ENCODE peak calls at places on chromosomes 5 and 9, in six cellular contexts. W is neural progenitor cell, E is upper lobe of right lung, F is dorsolateral prefrontal cortex, V is foreskin keratinocyte, D is coronary artery. B is an unnamed sample.

GRCh38 chr5:4079881-4080280 is 484.2 kb downstream of the IRX1 start:
- DNase-seq in W (no peak), E (no peak), F (no peak), V (no peak), D (no peak), B (no peak)

GRCh38 chr9:33435821-33436277 is 11.5 kb downstream of the AQP3 start:
- DNase-seq in W (peak), E (no peak), F (no peak), V (no peak), D (no peak), B (no peak)

GRCh38 chr5:106380736-106381135 is 1290.0 kb downstream of the EFNA5 start:
- DNase-seq in W (no peak), E (no peak), F (no peak), V (peak), D (no peak), B (peak)

GRCh38 chr5:120405923-120406322 is 58.2 kb upstream of the PRR16 start:
- DNase-seq in W (no peak), E (no peak), F (no peak), V (peak), D (no peak), B (no peak)

GRCh38 chr9:133129001-133129799 is 8.2 kb upstream of the RALGDS start:
- DNase-seq in W (no peak), E (no peak), F (no peak), V (no peak), D (no peak), B (no peak)

GRCh38 chr9:10268500-10269485 is 344.0 kb downstream of the PTPRD start:
- DNase-seq in W (peak), E (no peak), F (peak), V (peak), D (no peak), B (peak)

GRCh38 chr5:115415143-115415491 is 118.7 kb upstream of the CCDC112 start:
- DNase-seq in W (peak), E (peak), F (peak), V (no peak), D (no peak), B (peak)

GRCh38 chr9:124263800-124264426 is 6.2 kb downstream of the NEK6 start:
- DNase-seq in W (no peak), E (no peak), F (no peak), V (no peak), D (no peak), B (no peak)

GRCh38 chr9:110986529-110986928 is 51.7 kb downstream of the LPAR1 start:
- DNase-seq in W (no peak), E (no peak), F (no peak), V (no peak), D (no peak), B (no peak)

GRCh38 chr5:172115541-172115982 is 72.5 kb downstream of the STK10 start:
- DNase-seq in W (no peak), E (no peak), F (no peak), V (no peak), D (no peak), B (no peak)

GRCh38 chr5:103827976-103828375 is 265.4 kb upstream of the NUDT12 start:
- DNase-seq in W (no peak), E (no peak), F (no peak), V (no peak), D (no peak), B (no peak)

GRCh38 chr9:96031366-96031824 is 155.9 kb downstream of the ERCC6L2 start:
- DNase-seq in W (no peak), E (no peak), F (no peak), V (no peak), D (peak), B (no peak)

GRCh38 chr5:134620634-134621033 is 12.0 kb downstream of the SAR1B start:
- DNase-seq in W (no peak), E (no peak), F (no peak), V (no peak), D (no peak), B (no peak)

GRCh38 chr9:27413507-27414214 is 110.4 kb upstream of the IFNK start:
- DNase-seq in W (no peak), E (no peak), F (no peak), V (no peak), D (no peak), B (peak)

GRCh38 chr5:62633243-62633642 is 54.6 kb downstream of the LRRC70 start:
- DNase-seq in W (no peak), E (no peak), F (no peak), V (no peak), D (no peak), B (no peak)

GRCh38 chr9:113541019-113541900 is 77.7 kb downstream of the RGS3 start:
- DNase-seq in W (peak), E (no peak), F (no peak), V (no peak), D (peak), B (peak)

DNA sequence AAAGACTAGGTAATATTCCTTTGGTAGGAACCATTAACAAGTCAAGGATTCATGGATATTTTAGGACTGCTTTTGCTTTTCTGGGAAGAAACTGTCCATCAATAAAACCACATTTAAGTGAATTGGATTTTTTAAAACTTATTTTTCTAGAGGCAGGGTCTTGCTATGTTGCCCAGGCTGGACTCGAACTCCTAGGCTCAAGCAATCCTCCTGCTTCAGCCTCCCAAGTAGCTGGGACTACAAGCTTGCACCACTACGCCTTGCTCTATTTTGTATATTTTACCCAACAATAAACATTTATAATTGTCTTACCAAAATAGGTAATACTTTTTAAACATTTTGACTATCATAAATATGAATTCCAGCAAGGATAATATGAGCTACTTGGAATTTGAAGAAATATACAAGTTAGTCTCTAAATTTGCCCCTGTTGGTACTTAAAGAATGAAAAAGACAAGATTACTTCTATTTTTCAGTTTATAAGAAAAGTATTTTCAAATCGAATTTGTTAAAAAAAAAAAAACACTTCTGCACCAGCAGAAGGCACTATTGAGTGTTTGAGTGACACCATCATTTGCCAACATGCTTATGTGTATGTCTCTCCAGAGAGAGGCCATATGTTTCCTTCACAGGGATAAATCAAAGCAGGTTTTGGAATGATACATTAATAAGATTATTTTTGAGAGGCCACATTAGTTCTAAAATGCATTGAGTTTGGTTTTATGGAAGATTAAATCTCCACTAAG is 60.0 kb upstream of the CARTPT start:
- DNase-seq in W (no peak), E (no peak), F (no peak), V (no peak), D (no peak), B (no peak)
- TF ChIP-seq CTCF in W (peak), E (no peak), F (peak), V (peak), D (no peak), B (no peak)

GRCh38 chr9:37209431-37210386 is 89.3 kb downstream of the ZCCHC7 start:
- DNase-seq in W (peak), E (no peak), F (no peak), V (no peak), D (no peak), B (no peak)

GRCh38 chr9:37210737-37211523 is 90.6 kb downstream of the ZCCHC7 start:
- DNase-seq in W (no peak), E (no peak), F (no peak), V (no peak), D (no peak), B (no peak)

GRCh38 chr9:37217141-37217540 is 96.8 kb downstream of the ZCCHC7 start:
- DNase-seq in W (no peak), E (no peak), F (no peak), V (no peak), D (no peak), B (no peak)

GRCh38 chr9:37215456-37216229 is 95.3 kb downstream of the ZCCHC7 start:
- DNase-seq in W (no peak), E (no peak), F (no peak), V (peak), D (no peak), B (peak)

GRCh38 chr9:37212435-37212834 is 92.1 kb downstream of the ZCCHC7 start:
- DNase-seq in W (no peak), E (no peak), F (no peak), V (no peak), D (no peak), B (no peak)
- H3K27ac ChIP-seq in W (no peak), E (no peak), F (no peak), V (no peak), D (no peak), B (no peak)

GRCh38 chr5:128695791-128696520 is 157.9 kb upstream of the FBN2 start:
- DNase-seq in W (peak), E (no peak), F (no peak), V (no peak), D (no peak), B (peak)
- TF ChIP-seq CTCF in W (peak), E (peak), F (peak), V (peak), D (no peak), B (peak)

GRCh38 chr9:78745331-78745730 is 448.4 kb downstream of the PSAT1 start:
- DNase-seq in W (no peak), E (no peak), F (no peak), V (no peak), D (no peak), B (no peak)

GRCh38 chr9:78745996-78746395 is 449.1 kb downstream of the PSAT1 start:
- DNase-seq in W (no peak), E (no peak), F (no peak), V (no peak), D (no peak), B (no peak)
- H3K27ac ChIP-seq in W (no peak), E (no peak), F (no peak), V (no peak), D (no peak), B (no peak)

DNA sequence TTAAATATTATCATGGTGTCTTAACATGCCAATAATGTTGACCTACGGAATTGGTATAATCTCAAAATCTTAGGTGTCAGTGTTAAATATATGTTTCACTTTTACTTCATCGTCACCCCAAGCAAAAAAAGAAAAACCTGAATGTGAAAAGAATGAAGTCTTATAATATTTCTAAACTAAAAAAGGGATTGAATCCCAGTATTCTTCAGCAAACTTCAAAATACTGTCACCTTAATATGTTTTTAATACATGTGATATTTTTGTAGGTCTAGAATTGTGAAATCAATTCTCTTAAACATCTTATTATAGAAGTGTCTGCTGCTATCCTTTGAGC is 14.1 kb downstream of the UBE2D2 start:
- DNase-seq in W (no peak), E (no peak), F (no peak), V (no peak), D (no peak), B (no peak)
- TF ChIP-seq CTCF in W (no peak), E (no peak), F (no peak), V (no peak), D (no peak), B (no peak)

GRCh38 chr9:21561502-21561901 is 79.4 kb upstream of the IFNE start:
- DNase-seq in W (no peak), E (no peak), F (no peak), V (no peak), D (no peak), B (no peak)
- H3K27ac ChIP-seq in W (no peak), E (no peak), F (no peak), V (no peak), D (no peak), B (no peak)

GRCh38 chr9:128635266-128636023 is 21.2 kb downstream of the DYNC2I2 start:
- DNase-seq in W (peak), E (peak), F (no peak), V (peak), D (peak), B (peak)
- TF ChIP-seq CTCF in W (peak), E (peak), F (peak), V (peak), D (peak), B (peak)

GRCh38 chr9:6924149-6924548 is 166.4 kb downstream of the KDM4C start:
- DNase-seq in W (peak), E (no peak), F (no peak), V (no peak), D (no peak), B (no peak)
- H3K27ac ChIP-seq in W (no peak), E (no peak), F (no peak), V (no peak), D (no peak), B (no peak)

GRCh38 chr5:163569284-163569683 is 63.9 kb downstream of the MAT2B start:
- DNase-seq in W (peak), E (no peak), F (no peak), V (no peak), D (no peak), B (peak)
- TF ChIP-seq CTCF in W (peak), E (no peak), F (peak), V (peak), D (no peak), B (peak)

B was measured in RWPE1.